ENCODE peak calls at places on chromosomes 3 and 15, in five cellular contexts. G is LoVo, H is substantia nigra, D is adipocyte, M is kidney epithelial cell. X is an unnamed sample.

GRCh38 chr15:49063402-49064280 is 17.4 kb upstream of the SECISBP2L start:
- DNase-seq in G (no peak), H (no peak), D (no peak), M (no peak), X (no peak)

GRCh38 chr15:100350434-100351226 is 8.9 kb upstream of the ADAMTS17 start:
- DNase-seq in G (peak), H (no peak), D (peak), M (no peak), X (no peak)

GRCh38 chr3:40872562-40872961 is 326.7 kb upstream of the CTNNB1 start:
- DNase-seq in G (no peak), H (no peak), D (no peak), M (no peak), X (no peak)

GRCh38 chr3:35944915-35945710 is 305.8 kb downstream of the ARPP21 start:
- DNase-seq in G (peak), H (no peak), D (peak), M (peak), X (no peak)

GRCh38 chr3:30353711-30354467 is 252.5 kb upstream of the TGFBR2 start:
- DNase-seq in G (no peak), H (no peak), D (no peak), M (no peak), X (no peak)

GRCh38 chr3:31880020-31880419 is 101.0 kb downstream of the OSBPL10 start:
- DNase-seq in G (no peak), H (no peak), D (peak), M (no peak), X (no peak)

GRCh38 chr3:186514296-186515002 is 29.7 kb downstream of the CRYGS start:
- DNase-seq in G (peak), H (no peak), D (no peak), M (no peak), X (peak)

GRCh38 chr3:159480046-159480445 is 508.6 kb upstream of the IL12A start:
- DNase-seq in G (no peak), H (no peak), D (no peak), M (no peak), X (no peak)

GRCh38 chr3:153369561-153370374 is 207.7 kb downstream of the RAP2B start:
- DNase-seq in G (no peak), H (no peak), D (no peak), M (no peak), X (no peak)

GRCh38 chr3:52268036-52268435 is 10.4 kb downstream of the WDR82 start:
- DNase-seq in G (no peak), H (no peak), D (no peak), M (no peak), X (no peak)

GRCh38 chr3:51796859-51797258 is 17.8 kb upstream of the IQCF6 start:
- DNase-seq in G (no peak), H (no peak), D (no peak), M (no peak), X (no peak)

GRCh38 chr3:158718490-158719170 is 13.6 kb downstream of the RARRES1 start:
- DNase-seq in G (peak), H (no peak), D (peak), M (peak), X (no peak)

GRCh38 chr3:111910806-111911205 is 51.7 kb downstream of the PHLDB2 start:
- DNase-seq in G (no peak), H (no peak), D (peak), M (no peak), X (no peak)

GRCh38 chr3:146536681-146537080 is 7.7 kb downstream of the PLSCR1 start:
- DNase-seq in G (no peak), H (no peak), D (peak), M (no peak), X (no peak)

X was measured in head of caudate nucleus.